ENCODE peak calls at places on chromosomes 16 and 17, in eight cellular contexts. T is central memory CD4-positive, alpha-beta T cell; N is HuH-7; R is stimulated activated naive CD4-positive, alpha-beta T cell; W is stimulated activated CD4-positive, alpha-beta T cell treated with anti-CD3 and anti-CD28 coated beads, Interleukin-2, amount 100 ng/mL, for 48 hours; Q is activated T-cell treated with anti-CD3 and anti-CD28 coated beads for 1 hour; D is iris pigment epithelial cell; O is SJSA1. Y is an unnamed sample.

GRCh38 chr16:2487903-2488531 is 13.1 kb downstream of the TBC1D24 start:
- DNase-seq in D (no peak), O (no peak), T (no peak), R (no peak), W (no peak), N (no peak), Q (no peak), Y (no peak)

GRCh38 chr17:36117505-36118382 is 14.1 kb downstream of the CCL4 start:
- DNase-seq in W (peak; percentile 59), O (no peak), D (no peak), Q (no peak), R (no peak), T (no peak), N (no peak), Y (no peak)

GRCh38 chr16:67395458-67396158 is 2.3 kb upstream of the TPPP3 start:
- DNase-seq in T (no peak), O (no peak), N (no peak), R (no peak), Q (no peak), D (peak; percentile 20), W (no peak), Y (no peak)

GRCh38 chr17:40615295-40615988 is 32.2 kb downstream of the SMARCE1 start:
- DNase-seq in W (no peak), T (peak; percentile 51), D (peak; percentile 33), O (peak; percentile 14), Q (no peak), R (peak; percentile 57), N (peak; percentile 71), Y (no peak)

GRCh38 chr17:33521784-33522183 is 228.7 kb upstream of the ASIC2 start:
- DNase-seq in T (no peak), W (no peak), R (no peak), Q (no peak), N (peak; percentile 14), D (no peak), O (no peak), Y (no peak)

GRCh38 chr16:70725912-70726828 is 40.3 kb upstream of the MTSS2 start:
- DNase-seq in W (no peak), N (no peak), R (no peak), O (no peak), Q (no peak), D (no peak), T (no peak), Y (no peak)

GRCh38 chr16:89048871-89049422 is 44.7 kb upstream of the ACSF3 start:
- DNase-seq in Q (no peak), W (no peak), N (no peak), O (no peak), R (no peak), D (no peak), T (no peak), Y (no peak)

GRCh38 chr17:29107084-29107483 is 64.1 kb downstream of the PIPOX start:
- DNase-seq in O (no peak), D (no peak), W (no peak), Q (no peak), N (no peak), T (no peak), R (no peak), Y (no peak)

GRCh38 chr16:1474796-1475551 is at the start of gene CLCN7:
- DNase-seq in O (peak; percentile 82), D (peak; percentile 86), T (peak; percentile 85), W (peak; percentile 87), R (peak; percentile 83), Q (peak; percentile 80), N (peak; percentile 86), Y (peak; percentile 59)